ENCODE peak calls at places on chromosomes 13 and 19, in six cellular contexts. P, V, O, W, N and G are unnamed samples.

GRCh38 chr13:77001963-77002587 is 10.2 kb downstream of the CLN5 start:
- DNase-seq in P (no peak), V (no peak), O (no peak), W (no peak), N (no peak), G (no peak)

GRCh38 chr13:36750046-36750445 is 69.0 kb upstream of the RFXAP start:
- DNase-seq in P (no peak), V (no peak), O (no peak), W (no peak), N (no peak), G (no peak)

GRCh38 chr13:51475727-51476521 is 23.1 kb upstream of the INTS6 start:
- DNase-seq in P (no peak), V (no peak), O (no peak), W (no peak), N (no peak), G (no peak)

GRCh38 chr13:113646921-113647340 is 11.1 kb downstream of the ATP4B start:
- DNase-seq in P (no peak), V (no peak), O (no peak), W (no peak), N (no peak), G (no peak)

GRCh38 chr19:30587869-30588268 is 215.7 kb downstream of the ZNF536 start:
- DNase-seq in P (no peak), V (no peak), O (no peak), W (no peak), N (no peak), G (no peak)

GRCh38 chr13:20136781-20137703 is 23.8 kb downstream of the GJA3 start:
- DNase-seq in P (no peak), V (peak), O (no peak), W (no peak), N (no peak), G (no peak)

GRCh38 chr13:75771818-75772217 is 135.7 kb downstream of the LMO7 start:
- DNase-seq in P (no peak), V (no peak), O (no peak), W (no peak), N (no peak), G (no peak)

GRCh38 chr19:45061965-45062364 is 14.3 kb downstream of the ZNF296 start:
- DNase-seq in P (no peak), V (no peak), O (no peak), W (no peak), N (no peak), G (no peak)

GRCh38 chr13:80340643-80341097 is 256 bp downstream of the SPRY2 start:
- DNase-seq in P (no peak), V (peak), O (no peak), W (no peak), N (no peak), G (no peak)

GRCh38 chr19:39946532-39946931 is 12.1 kb upstream of the FCGBP start:
- DNase-seq in P (no peak), V (no peak), O (no peak), W (no peak), N (no peak), G (no peak)

GRCh38 chr19:31064486-31064885 is 284.8 kb downstream of the TSHZ3 start:
- DNase-seq in P (no peak), V (no peak), O (no peak), W (no peak), N (no peak), G (no peak)

GRCh38 chr19:40658031-40658430 is 32.4 kb downstream of the NUMBL start:
- DNase-seq in P (no peak), V (no peak), O (no peak), W (no peak), N (no peak), G (no peak)

GRCh38 chr13:28637714-28638355 is 21.1 kb upstream of the POMP start:
- DNase-seq in P (no peak), V (peak), O (no peak), W (no peak), N (peak), G (no peak)

GRCh38 chr19:44643605-44644390 is at the start of gene PVR:
- DNase-seq in P (peak), V (peak), O (peak), W (peak), N (no peak), G (no peak)

DNA sequence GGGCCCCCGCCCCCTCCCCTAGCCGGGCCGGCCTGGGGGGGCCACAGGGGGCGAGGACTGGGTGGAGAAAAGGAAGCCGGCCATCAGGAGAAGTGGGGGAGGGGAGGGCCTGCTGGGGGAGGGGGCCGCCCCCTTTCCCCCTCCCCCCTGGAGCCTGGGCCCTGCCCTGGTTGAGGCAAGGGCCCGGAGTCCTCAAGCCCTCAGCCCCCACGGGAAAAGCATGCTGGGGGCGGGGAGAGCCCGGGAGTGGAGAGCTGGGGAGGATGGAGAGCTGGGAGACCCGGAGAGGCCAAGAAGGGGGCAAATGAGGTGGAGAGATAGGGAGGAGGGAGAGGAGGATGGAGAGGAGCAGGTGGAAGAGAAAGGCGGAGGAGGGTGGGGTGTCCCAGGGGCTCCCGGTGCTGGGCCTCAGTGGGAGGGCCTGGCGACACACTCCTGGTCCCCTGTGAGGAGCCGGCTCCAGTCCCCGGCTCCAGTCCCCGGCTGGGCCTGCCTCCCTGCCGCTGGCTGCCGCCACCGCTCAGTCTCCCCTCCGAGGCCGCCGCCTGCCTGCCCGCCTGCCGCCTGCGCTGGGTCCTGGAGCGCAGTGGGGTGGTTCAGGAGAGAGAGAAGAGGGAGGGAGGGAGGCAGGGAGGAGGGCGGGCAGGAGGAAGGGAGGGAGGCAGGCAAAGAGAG is at the start of gene GRIK5:
- DNase-seq in P (no peak), V (no peak), O (no peak), W (no peak), N (no peak), G (no peak)
- TF ChIP-seq POLR2A in P (no peak), V (no peak), O (no peak), W (no peak), N (no peak), G (no peak)

DNA sequence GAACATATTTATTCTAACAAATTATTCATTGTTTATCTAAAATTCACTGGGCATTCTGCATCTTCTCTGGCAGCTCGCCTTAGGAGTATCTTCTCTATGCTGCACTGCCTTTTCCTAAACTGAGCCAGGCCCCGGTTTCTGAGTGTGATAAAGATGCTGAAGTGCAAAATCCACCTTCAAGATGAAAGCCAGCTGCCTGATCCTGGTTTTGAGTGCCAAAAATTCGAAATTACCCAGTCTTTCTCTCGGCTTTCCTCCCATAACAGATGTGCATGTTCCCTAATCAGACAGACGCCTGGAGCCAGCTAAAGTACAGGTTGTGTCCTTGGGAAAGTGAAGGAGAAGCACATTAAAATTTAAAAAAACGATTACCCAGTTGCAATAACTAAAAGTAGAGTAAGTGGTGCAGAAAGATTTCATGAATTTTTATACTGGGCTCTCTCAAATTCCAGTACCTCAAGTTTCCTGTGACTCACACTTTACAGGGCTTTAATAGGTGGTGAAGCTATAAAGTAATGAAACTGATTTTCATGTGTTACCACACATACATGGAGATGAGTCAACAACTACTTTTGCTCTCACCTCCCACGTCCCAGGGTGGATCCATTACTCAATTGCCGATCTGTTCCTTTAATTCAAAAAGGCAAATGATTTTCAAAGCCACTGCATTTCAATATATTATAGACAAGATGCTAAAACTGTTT is 65.0 kb upstream of the GTF2F2 start:
- DNase-seq in P (no peak), V (no peak), O (no peak), W (no peak), N (peak), G (no peak)
- TF ChIP-seq TAF1 in P (no peak), V (no peak), O (no peak), W (no peak), N (no peak), G (no peak)

DNA sequence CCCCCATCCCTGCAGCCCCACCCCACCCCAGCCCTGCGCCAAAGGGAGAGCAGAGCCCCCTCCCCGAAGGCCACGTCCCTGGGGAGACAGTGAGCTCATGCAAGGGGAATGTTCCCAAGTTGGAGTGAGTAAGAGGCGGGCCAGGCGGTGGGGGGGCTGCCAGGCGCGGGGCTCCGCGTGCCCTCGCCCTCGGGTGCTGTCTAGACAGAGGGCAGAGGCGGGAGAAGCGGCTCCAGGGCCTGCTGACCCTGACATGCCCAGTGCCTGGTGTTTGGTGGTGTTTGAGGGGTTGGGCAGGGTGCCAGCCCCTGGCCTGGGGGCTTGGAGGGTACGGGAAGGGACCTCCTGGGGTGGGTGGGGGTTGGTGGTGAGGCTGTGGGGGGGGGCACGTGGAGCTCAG is 1.0 kb downstream of the FSTL3 start:
- DNase-seq in P (no peak), V (peak), O (no peak), W (no peak), N (no peak), G (no peak)
- TF ChIP-seq POLR2AphosphoS5 in P (no peak), V (no peak), O (no peak), W (no peak), N (no peak), G (no peak)

DNA sequence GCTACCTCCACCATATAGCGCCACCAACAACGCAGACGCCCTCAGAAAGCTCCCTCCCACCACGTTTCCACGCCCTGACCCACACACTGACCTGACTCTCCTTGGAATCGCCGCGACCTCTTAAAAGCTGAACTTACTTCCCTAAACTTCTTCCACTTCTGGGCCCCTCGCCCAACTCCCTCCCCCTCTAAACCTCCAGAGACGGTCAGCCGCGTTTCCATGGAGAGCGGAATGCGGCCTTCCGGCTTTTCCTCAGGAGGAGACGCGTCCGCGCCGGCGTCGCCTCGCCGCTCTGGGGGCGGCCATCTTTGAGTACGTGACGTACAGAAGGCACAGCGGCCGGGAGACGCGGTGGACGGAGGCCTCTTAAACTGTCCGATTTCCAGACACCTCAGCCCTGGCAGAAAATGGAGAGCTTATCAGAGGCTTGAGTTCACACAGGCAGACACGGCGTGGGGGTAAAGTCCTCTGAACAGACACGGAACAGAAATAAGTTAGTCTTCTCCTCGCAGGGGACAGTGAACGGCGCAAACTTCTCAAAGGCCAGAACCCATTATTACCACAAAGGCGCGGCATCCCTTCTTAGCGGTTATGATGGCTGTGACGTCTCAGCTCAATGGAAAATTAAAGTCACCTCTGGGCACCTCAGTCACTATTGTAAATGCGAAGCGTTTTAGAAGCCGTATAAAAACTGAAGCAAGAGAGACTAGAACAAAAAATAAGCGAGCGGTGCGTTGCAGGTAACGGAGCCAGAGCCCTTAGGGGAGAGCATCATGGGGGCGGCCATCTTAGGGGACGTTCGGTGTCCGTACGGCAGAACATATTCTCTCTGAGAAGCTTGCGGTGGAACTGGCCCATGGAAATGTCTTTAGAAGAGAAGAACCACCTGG is at the start of gene ZNF432:
- DNase-seq in P (peak), V (peak), O (peak), W (peak), N (peak), G (peak)
- TF ChIP-seq POLR2A in P (peak), V (peak), O (peak), W (peak), N (peak), G (peak)

GRCh38 chr13:91893040-91893439 is 494.6 kb downstream of the GPC5 start:
- DNase-seq in P (no peak), V (no peak), O (no peak), W (no peak), N (no peak), G (no peak)

GRCh38 chr13:91889641-91890040 is 491.2 kb downstream of the GPC5 start:
- DNase-seq in P (no peak), V (no peak), O (no peak), W (no peak), N (no peak), G (no peak)

GRCh38 chr13:91894311-91894710 is 495.9 kb downstream of the GPC5 start:
- DNase-seq in P (no peak), V (no peak), O (no peak), W (no peak), N (no peak), G (no peak)
- TF ChIP-seq TAF1 in P (no peak), V (no peak), O (no peak), W (no peak), N (no peak), G (no peak)

DNA sequence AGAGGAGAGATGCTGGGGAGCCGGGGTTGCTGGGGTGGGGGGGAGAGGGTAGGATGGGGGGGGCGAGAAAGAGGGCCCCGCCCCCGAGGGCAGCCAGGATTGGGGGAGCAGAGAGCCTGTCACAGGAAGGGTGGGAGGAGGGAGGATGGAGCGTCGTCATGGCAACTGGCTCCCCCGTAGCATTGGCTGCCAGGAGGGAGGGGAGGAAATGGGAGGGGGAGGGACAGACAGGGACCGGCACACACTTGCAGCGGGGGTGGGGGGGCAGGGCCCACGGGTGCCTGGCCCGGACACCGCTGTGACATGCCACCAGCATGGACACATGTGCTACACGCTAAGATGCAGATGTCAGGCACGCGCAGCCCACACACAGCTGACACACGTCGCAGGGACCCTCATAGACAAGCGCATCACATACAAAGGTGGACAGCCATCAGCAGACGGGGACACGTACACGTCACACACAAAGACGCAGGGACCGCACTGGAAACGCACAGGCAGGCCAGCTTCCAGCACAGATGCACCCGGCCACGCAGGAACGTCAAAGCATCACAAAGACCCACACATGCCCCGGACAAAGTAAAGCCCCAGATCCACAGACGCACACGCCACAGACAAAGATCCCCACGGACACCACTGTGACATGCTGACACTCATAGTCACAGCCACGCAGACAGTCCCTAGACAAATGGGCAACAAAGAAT is at the start of gene LMTK3:
- DNase-seq in P (no peak), V (no peak), O (no peak), W (peak), N (no peak), G (no peak)
- TF ChIP-seq POLR2AphosphoS5 in P (no peak), V (no peak), O (no peak), W (no peak), N (no peak), G (no peak)

DNA sequence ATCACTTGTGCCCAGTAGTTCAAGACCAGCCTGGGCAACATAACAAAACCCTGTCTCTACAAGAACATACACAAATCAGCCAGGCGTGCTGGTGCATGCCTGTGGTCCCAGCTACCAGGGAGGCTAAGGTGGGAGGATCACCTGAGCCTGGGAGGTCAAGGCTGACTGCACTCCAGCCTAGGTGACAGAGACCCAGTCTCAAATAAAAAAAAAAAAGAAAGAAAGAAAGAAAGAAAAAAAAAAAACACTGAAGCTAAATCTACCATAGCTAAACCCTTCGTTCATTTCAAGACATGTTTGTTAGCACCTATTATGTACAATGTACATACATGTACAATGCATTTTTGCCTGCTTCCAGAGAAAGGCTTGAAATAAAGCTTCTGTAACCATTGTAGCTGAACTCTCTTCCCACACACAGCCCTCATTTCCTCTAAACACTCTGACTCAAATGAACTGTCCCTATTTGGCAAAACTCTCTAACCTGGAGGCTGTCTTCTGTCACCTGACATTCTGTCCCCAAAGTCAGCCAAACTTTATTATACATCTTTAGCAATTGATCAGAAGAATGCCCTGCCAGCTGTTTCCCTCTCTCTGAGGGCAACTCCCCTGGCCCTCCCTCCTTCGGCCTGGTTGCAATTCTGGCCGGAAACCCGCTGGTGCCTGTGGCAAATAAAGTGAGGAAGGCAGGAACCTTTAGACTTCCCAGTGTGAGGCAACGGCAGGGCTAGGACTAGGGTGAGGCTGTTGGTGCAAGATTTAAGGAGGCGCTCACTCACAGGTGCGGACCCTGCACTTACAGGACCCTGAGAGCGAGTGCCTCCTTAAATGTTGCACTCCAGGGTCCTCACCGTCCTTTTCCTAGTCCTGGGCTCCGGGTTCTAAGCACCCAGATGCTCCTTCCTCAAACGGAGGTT is 1.8 kb downstream of the ETHE1 start:
- DNase-seq in P (no peak), V (peak), O (no peak), W (peak), N (peak), G (no peak)
- TF ChIP-seq POLR2A in P (no peak), V (peak), O (peak), W (no peak), N (no peak), G (no peak)

DNA sequence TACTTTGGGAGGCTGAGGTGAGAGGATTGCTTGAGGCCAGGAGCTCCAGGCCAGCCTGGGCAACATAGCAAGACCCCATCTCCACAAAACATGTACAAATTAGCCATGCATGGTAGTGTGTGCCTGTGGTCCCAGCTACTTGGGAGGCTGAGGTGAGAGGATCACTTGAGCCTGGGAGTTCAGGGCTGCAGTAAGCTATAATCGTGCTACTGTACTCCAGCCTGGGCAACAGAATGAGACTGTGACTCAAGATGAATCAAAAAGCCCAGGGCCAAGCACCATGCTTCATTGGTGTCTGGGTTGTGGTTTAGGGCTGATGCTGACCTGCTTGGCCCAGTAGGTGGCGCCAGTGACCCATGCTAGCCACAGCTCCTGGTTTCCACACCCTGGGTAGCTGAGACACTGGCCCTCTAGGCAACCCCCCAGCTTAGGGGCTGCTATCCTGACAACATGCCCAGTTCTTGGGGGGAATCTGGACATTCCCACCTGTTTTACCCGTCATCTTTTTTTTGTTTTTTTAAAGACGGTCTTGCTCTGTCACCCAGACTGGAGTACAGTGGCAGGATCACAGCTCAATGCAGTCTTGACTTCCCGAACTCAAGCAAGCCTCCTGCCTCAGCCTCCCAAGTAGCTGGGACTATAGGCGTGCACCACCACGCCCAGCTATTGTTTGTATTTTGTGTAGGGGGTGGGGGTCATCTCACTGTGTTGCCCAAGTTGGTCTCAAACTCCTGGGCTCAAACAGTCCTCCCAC is 5.5 kb downstream of the CCDC124 start:
- DNase-seq in P (no peak), V (peak), O (peak), W (peak), N (no peak), G (peak)
- TF ChIP-seq TAF1 in P (no peak), V (no peak), O (no peak), W (no peak), N (no peak), G (no peak)